ENCODE peak calls at places on chromosome 18, in nine cellular contexts. N is SK-N-SH, B is endothelial cell of umbilical vein, Q is GM23338, E is transverse colon, W is sigmoid colon, X is esophagus muscularis mucosa, Y is upper lobe of left lung, V is stomach. G is an unnamed sample. For H3K27me3, the result is how much of the 10 kb centered on the place peaks cover.

GRCh38 chr18:67232406-67232805 is 284.1 kb downstream of the DSEL start:
- DNase-seq in W (no peak), V (no peak), B (peak), Q (peak), Y (no peak), N (no peak), E (no peak), X (no peak), G (no peak)

GRCh38 chr18:293557-293956 is 25.7 kb upstream of the THOC1 start:
- DNase-seq in B (peak), V (no peak), X (no peak), W (no peak), N (no peak), Q (no peak), E (no peak), Y (no peak), G (no peak)

GRCh38 chr18:37299471-37300304 is 265.9 kb downstream of the CELF4 start:
- DNase-seq in W (peak), Q (peak), B (peak), N (peak), X (no peak), Y (peak), E (peak), V (peak), G (peak)

GRCh38 chr18:80247403-80247916 is at the start of gene PARD6G:
- DNase-seq in B (peak), Q (peak), N (peak), V (peak), W (peak), E (peak), Y (peak), X (no peak), G (peak)

GRCh38 chr18:61464551-61465102 is 131.4 kb downstream of the CDH20 start:
- DNase-seq in E (no peak), X (no peak), N (no peak), Q (no peak), W (no peak), V (no peak), B (no peak), Y (no peak), G (no peak)

GRCh38 chr18:49849331-49850217 is 36.2 kb upstream of the ACAA2 start:
- DNase-seq in E (peak), Y (peak), Q (peak), B (peak), W (no peak), X (no peak), V (peak), N (no peak), G (no peak)

GRCh38 chr18:49052891-49053644 is 102.3 kb upstream of the SMAD7 start:
- DNase-seq in X (no peak), Y (no peak), B (no peak), E (no peak), N (peak), Q (no peak), V (no peak), W (no peak), G (no peak)

GRCh38 chr18:77106331-77106730 is 26.3 kb downstream of the MBP start:
- DNase-seq in N (no peak), X (no peak), B (no peak), Y (no peak), W (no peak), E (no peak), V (no peak), Q (no peak), G (no peak)

GRCh38 chr18:48875314-48875941 is 75.3 kb downstream of the SMAD7 start:
- DNase-seq in B (no peak), V (no peak), X (no peak), N (no peak), Y (no peak), E (no peak), W (peak), Q (no peak), G (no peak)

GRCh38 chr18:25832008-25832604 is 258.3 kb downstream of the SS18 start:
- DNase-seq in B (peak), V (peak), Q (peak), N (peak), E (peak), Y (peak), W (no peak), X (no peak), G (no peak)

GRCh38 chr18:75201936-75202335 is 7.0 kb downstream of the PTGR3 start:
- DNase-seq in N (no peak), V (peak), Y (no peak), W (no peak), E (no peak), X (no peak), Q (no peak), B (no peak), G (no peak)

GRCh38 chr18:41940506-41941215 is 14.4 kb upstream of the PIK3C3 start:
- DNase-seq in B (no peak), N (no peak), W (no peak), Q (peak), V (no peak), X (no peak), E (no peak), Y (no peak), G (no peak)

GRCh38 chr18:64037812-64038414 is 68.0 kb downstream of the SERPINB8 start:
- DNase-seq in Q (peak), X (no peak), W (no peak), Y (no peak), V (no peak), E (no peak), N (peak), B (peak), G (no peak)

GRCh38 chr18:23689031-23689615 is at the start of gene LAMA3:
- DNase-seq in X (no peak), W (peak), E (peak), N (peak), Q (peak), V (peak), Y (peak), B (peak), G (peak)

GRCh38 chr18:49898421-49898820 is 85.1 kb upstream of the ACAA2 start:
- DNase-seq in E (peak), W (no peak), Y (no peak), B (peak), N (no peak), V (peak), Q (peak), X (no peak), G (no peak)

GRCh38 chr18:63960891-63961290 is 9.0 kb upstream of the SERPINB8 start:
- DNase-seq in V (no peak), X (no peak), Q (no peak), N (no peak), B (no peak), Y (no peak), E (no peak), W (no peak), G (no peak)

GRCh38 chr18:65901522-65901921 is 150.7 kb downstream of the CDH7 start:
- DNase-seq in W (no peak), V (no peak), Q (no peak), N (no peak), X (no peak), E (no peak), Y (no peak), B (no peak), G (no peak)
- H3K27me3 ChIP-seq in W (under half), V (under half), Q (half or more), N (under half), X (under half), E (under half), Y (under half), B (under half), G (under half)

GRCh38 chr18:8389391-8390340 is 219.6 kb upstream of the RAB12 start:
- DNase-seq in Y (peak), V (peak), Q (peak), W (peak), N (peak), B (peak), E (peak), X (no peak), G (no peak)
- TF ChIP-seq POLR2AphosphoS5 in Y (no peak), V (no peak), Q (no peak), W (no peak), N (no peak), B (no peak), E (no peak), X (no peak), G (no peak)

GRCh38 chr18:58903533-58903932 is 38.9 kb downstream of the ZNF532 start:
- DNase-seq in Y (no peak), N (no peak), V (no peak), Q (no peak), W (no peak), B (no peak), X (no peak), E (no peak), G (no peak)

GRCh38 chr18:58909521-58909920 is 44.8 kb downstream of the ZNF532 start:
- DNase-seq in W (no peak), V (no peak), B (no peak), Q (no peak), E (no peak), Y (no peak), N (no peak), X (no peak), G (no peak)

GRCh38 chr18:58911241-58911640 is 46.6 kb downstream of the ZNF532 start:
- DNase-seq in B (no peak), W (no peak), E (no peak), N (no peak), Q (no peak), X (no peak), V (no peak), Y (no peak), G (no peak)

GRCh38 chr18:58911766-58912165 is 47.1 kb downstream of the ZNF532 start:
- DNase-seq in N (no peak), V (no peak), B (peak), X (no peak), E (no peak), W (no peak), Y (no peak), Q (peak), G (no peak)

DNA sequence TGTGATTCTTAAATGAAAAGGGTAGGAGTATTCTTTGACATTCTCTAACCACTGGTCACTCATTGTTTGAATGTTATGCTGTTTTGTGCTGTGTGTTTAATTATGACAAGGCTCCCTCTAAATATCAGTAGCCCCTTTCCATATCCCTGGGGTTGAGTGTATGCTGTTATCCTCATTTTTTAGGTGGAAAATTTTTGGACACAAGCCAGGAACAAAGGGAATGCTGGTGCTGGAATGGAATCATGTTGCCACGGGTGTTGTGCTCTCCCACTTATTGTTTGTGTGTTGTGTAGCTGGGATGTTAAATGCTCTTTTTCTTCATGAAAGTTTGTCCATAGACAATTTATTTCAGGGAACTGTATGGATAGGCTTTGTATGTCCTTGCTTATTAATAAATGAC is 43.3 kb downstream of the ZNF532 start:
- DNase-seq in N (no peak), E (no peak), B (peak), V (no peak), Y (no peak), W (no peak), Q (no peak), X (no peak), G (no peak)
- H3K27me3 ChIP-seq in N (under half), E (under half), B (under half), V (under half), Y (under half), W (under half), Q (under half), X (under half), G (under half)

GRCh38 chr18:10010611-10011015 is 96.8 kb downstream of the VAPA start:
- DNase-seq in V (peak), Q (no peak), B (peak), X (no peak), Y (no peak), N (no peak), W (peak), E (peak), G (peak)
- TF ChIP-seq POLR2AphosphoS5 in V (peak), Q (no peak), B (no peak), X (peak), Y (peak), N (peak), W (no peak), E (peak), G (peak)

DNA sequence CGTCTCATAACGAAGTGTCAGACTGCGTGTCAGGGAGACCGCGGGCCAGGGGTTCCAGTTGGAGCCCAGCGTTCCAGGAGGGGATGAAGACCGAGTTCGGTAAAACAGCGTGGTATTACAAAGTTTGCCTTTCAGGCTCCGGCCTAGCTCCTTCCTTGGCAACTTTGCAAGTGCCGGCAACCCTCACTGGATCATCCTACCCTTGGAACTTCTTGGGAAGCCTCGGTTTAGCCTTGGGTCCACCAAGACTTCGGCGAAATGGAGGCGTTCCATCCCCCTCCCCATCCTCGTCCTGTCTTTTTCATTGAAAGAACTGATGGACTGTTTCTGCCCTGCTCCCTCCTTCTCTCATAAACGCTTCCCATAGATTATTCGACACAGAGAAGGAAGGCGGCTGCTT is 10.4 kb upstream of the SKOR2 start:
- DNase-seq in W (no peak), Q (peak), V (no peak), B (no peak), E (no peak), Y (no peak), X (no peak), N (no peak), G (no peak)
- H3K27me3 ChIP-seq in W (half or more), Q (half or more), V (half or more), B (under half), E (half or more), Y (under half), X (under half), N (under half), G (half or more)

DNA sequence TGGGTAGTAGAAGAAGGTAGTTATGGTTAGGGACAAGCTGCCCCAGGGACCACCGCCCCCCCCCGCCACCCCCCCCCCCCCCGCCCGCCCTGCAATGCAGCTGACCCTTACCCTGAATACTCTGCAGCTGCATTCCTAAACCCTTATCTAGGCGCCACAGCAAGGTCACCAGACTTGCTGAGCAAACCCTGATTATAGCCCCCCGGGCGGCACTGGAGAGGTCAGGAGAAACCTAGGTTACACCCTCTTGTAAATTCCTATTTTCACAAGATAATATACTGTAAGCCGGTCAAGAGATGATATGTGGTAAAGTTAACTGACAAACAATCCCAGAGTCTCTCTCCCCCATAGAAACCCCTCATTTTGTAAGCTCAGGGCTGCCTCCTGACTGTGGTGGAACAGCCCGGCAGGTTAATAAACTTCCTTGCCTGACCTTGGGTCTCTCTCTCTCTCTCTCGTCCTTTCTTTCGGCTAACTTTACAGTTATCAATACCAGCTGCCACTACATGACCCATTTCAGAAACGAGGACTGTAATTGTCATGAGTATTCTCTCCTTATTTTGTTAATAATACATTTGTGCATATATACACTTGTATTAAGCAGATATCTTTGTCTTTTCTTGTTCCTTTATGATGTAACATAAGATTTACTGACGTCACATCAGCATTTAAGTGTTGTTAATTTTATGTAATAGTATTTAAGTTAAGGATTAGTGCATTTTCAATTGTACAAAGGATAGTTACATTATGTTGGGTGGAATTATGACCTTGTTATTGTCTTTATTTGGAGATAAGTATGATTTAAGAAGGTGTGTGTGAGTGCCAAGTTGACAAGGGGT is 22.8 kb upstream of the SMAD4 start:
- DNase-seq in X (no peak), W (no peak), E (no peak), N (no peak), B (no peak), V (no peak), Y (no peak), Q (no peak), G (no peak)
- TF ChIP-seq POLR2AphosphoS5 in X (no peak), W (no peak), E (no peak), N (no peak), B (no peak), V (no peak), Y (no peak), Q (no peak), G (no peak)

GRCh38 chr18:13834501-13835015 is 10.6 kb downstream of the MC5R start:
- DNase-seq in Q (no peak), E (no peak), V (no peak), X (no peak), N (no peak), B (no peak), Y (no peak), W (no peak), G (no peak)
- H3K27me3 ChIP-seq in Q (under half), E (under half), V (under half), X (under half), N (half or more), B (under half), Y (under half), W (under half), G (under half)

DNA sequence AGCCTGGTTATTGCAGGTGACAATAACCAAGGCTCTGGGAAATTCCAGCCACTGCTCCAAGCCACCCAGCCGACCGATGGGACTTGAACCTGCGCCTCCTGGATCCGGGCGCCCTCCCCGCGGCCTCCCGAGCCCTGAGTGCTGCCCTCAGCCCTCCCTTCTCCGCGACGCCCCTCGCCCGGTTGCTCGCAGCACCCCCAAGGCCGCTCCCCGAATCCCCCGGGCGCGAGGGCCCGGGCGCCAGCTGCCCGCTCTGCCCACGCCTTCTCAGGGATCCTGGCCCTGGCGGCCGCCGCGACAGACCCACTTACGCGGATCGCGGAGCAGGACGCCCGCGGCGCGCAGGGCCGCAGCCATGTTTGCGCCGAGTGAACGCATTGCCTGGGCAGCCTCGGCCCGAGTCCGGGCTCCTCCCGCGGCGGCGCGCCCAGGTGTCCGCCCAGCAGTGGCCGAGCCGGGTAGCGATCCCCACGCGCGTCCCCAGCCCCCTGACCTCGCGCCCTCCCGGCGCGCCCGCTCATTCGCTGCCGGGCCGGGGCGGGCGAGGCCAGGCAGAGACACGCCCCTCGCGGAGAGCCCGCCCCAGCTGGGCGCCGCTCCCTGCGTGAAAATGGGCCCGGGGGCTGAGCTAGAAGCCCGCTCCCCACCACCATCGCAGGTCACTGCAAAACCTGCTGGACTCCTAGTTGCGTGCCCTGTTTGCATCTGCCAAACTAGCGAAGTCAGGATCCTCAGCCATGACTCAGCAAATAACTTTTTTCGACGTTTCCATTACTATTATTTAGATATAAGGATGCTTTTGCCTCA is at the start of gene FECH:
- DNase-seq in X (peak), N (peak), B (peak), Q (peak), E (peak), V (peak), Y (peak), W (peak), G (peak)
- TF ChIP-seq POLR2AphosphoS5 in X (peak), N (peak), B (peak), Q (peak), E (peak), V (peak), Y (peak), W (peak), G (peak)

GRCh38 chr18:78692105-78692504 is 287.5 kb upstream of the SALL3 start:
- DNase-seq in N (no peak), X (no peak), Q (no peak), W (no peak), V (no peak), Y (no peak), E (no peak), B (no peak), G (no peak)
- H3K27me3 ChIP-seq in N (under half), X (under half), Q (under half), W (under half), V (under half), Y (under half), E (under half), B (under half), G (under half)